ENCODE peak calls at places on chromosomes 7 and 10, in eight cellular contexts. T is HCT116, V is prostate gland, F is psoas muscle, J is fibroblast of lung, B is mammary epithelial cell, G is RWPE1, K is H9. L is an unnamed sample.

GRCh38 chr10:86863443-86863842 is 94.0 kb downstream of the MMRN2 start:
- DNase-seq in V (no peak), G (no peak), T (no peak), J (no peak), F (peak), K (no peak), B (no peak), L (no peak)

GRCh38 chr10:87925570-87925969 is 62.1 kb downstream of the PTEN start:
- DNase-seq in F (no peak), B (peak), V (no peak), G (no peak), K (no peak), T (no peak), J (peak), L (no peak)

GRCh38 chr7:101546308-101546936 is 82.7 kb downstream of the MYL10 start:
- DNase-seq in T (no peak), V (no peak), G (no peak), K (peak), J (no peak), F (no peak), B (no peak), L (no peak)

GRCh38 chr10:921471-922414 is 9.8 kb downstream of the LARP4B start:
- DNase-seq in F (no peak), T (no peak), G (peak), K (no peak), J (peak), V (no peak), B (peak), L (no peak)

GRCh38 chr7:45224832-45225231 is 67.2 kb downstream of the RAMP3 start:
- DNase-seq in V (no peak), J (no peak), G (no peak), B (no peak), F (no peak), K (no peak), T (no peak), L (no peak)

GRCh38 chr10:124212702-124213101 is 119.3 kb upstream of the CHST15 start:
- DNase-seq in V (no peak), K (no peak), J (no peak), T (no peak), F (no peak), G (no peak), B (no peak), L (no peak)

GRCh38 chr10:103776878-103777591 is 78.3 kb downstream of the SH3PXD2A start:
- DNase-seq in F (peak), T (no peak), V (no peak), K (no peak), B (peak), G (no peak), J (peak), L (no peak)

GRCh38 chr7:129308047-129308446 is 83.2 kb downstream of the AHCYL2 start:
- DNase-seq in F (peak), B (peak), G (peak), J (peak), K (no peak), T (no peak), V (peak), L (peak)

GRCh38 chr10:79052311-79053080 is 16.3 kb upstream of the ZMIZ1 start:
- DNase-seq in J (no peak), K (no peak), V (no peak), T (no peak), F (peak), G (no peak), B (no peak), L (no peak)

GRCh38 chr10:3763852-3764625 is 21.0 kb downstream of the KLF6 start:
- DNase-seq in K (no peak), V (no peak), F (no peak), J (peak), B (peak), T (no peak), G (no peak), L (peak)

GRCh38 chr10:103492655-103493261 is 747 bp upstream of the NEURL1 start:
- DNase-seq in F (no peak), G (no peak), V (no peak), B (no peak), K (no peak), J (no peak), T (no peak), L (no peak)

GRCh38 chr7:133830081-133830480 is 297.1 kb upstream of the LRGUK start:
- DNase-seq in K (no peak), T (no peak), G (no peak), B (no peak), V (no peak), F (no peak), J (no peak), L (no peak)

GRCh38 chr10:11742779-11743298 is 657 bp downstream of the ECHDC3 start:
- DNase-seq in T (no peak), V (no peak), K (no peak), F (peak), J (peak), G (no peak), B (no peak), L (no peak)

GRCh38 chr7:16721541-16721940 is 32.0 kb upstream of the TSPAN13 start:
- DNase-seq in J (no peak), V (no peak), G (no peak), B (no peak), K (no peak), T (no peak), F (no peak), L (no peak)

GRCh38 chr7:18610331-18610948 is 114.9 kb downstream of the HDAC9 start:
- DNase-seq in B (peak), K (peak), F (no peak), V (no peak), J (peak), T (peak), G (peak), L (peak)

GRCh38 chr7:92904292-92905131 is 68.1 kb upstream of the CDK6 start:
- DNase-seq in T (peak), B (peak), F (no peak), V (no peak), G (peak), J (peak), K (no peak), L (peak)

GRCh38 chr10:94097656-94098055 is 103.9 kb downstream of the PLCE1 start:
- DNase-seq in K (no peak), V (no peak), F (no peak), B (no peak), J (no peak), G (no peak), T (no peak), L (no peak)

GRCh38 chr7:102456327-102456726 is 8.3 kb downstream of the ALKBH4 start:
- DNase-seq in J (peak), F (no peak), T (peak), V (no peak), K (no peak), B (no peak), G (peak), L (no peak)

GRCh38 chr10:45000138-45000763 is 472 bp upstream of the ZNF22 start:
- DNase-seq in G (no peak), J (peak), K (no peak), T (no peak), B (no peak), F (peak), V (no peak), L (no peak)

GRCh38 chr10:131774618-131775443 is 126.0 kb upstream of the PPP2R2D start:
- DNase-seq in J (no peak), G (no peak), F (no peak), K (peak), B (no peak), T (no peak), V (no peak), L (no peak)

GRCh38 chr10:5291501-5292195 is 73.1 kb upstream of the UCN3 start:
- DNase-seq in V (no peak), T (peak), J (peak), B (peak), G (peak), K (no peak), F (peak), L (peak)

GRCh38 chr10:127910464-127910770 is 3.5 kb downstream of the PTPRE start:
- DNase-seq in V (no peak), G (no peak), B (no peak), J (peak), K (no peak), F (no peak), T (no peak), L (no peak)

GRCh38 chr7:65251851-65252620 is 121.6 kb upstream of the ZNF92 start:
- DNase-seq in V (peak), J (peak), G (peak), F (peak), T (peak), K (peak), B (peak), L (no peak)

GRCh38 chr7:57198801-57199200 is 66.6 kb upstream of the ZNF479 start:
- DNase-seq in G (no peak), T (no peak), B (no peak), F (no peak), K (no peak), V (no peak), J (no peak), L (no peak)

GRCh38 chr7:120873367-120873766 is 15.4 kb upstream of the TSPAN12 start:
- DNase-seq in G (no peak), J (no peak), T (no peak), K (no peak), B (no peak), V (no peak), F (no peak), L (no peak)

GRCh38 chr10:63657812-63658211 is 136.6 kb downstream of the REEP3 start:
- DNase-seq in B (no peak), V (no peak), F (no peak), G (no peak), K (no peak), T (no peak), J (no peak), L (no peak)

GRCh38 chr7:138822867-138823535 is 25.0 kb upstream of the ATP6V0A4 start:
- DNase-seq in V (no peak), F (no peak), T (no peak), G (no peak), J (no peak), K (no peak), B (no peak), L (no peak)

GRCh38 chr10:133310789-133311188 is 2.1 kb downstream of the ZNF511 start:
- DNase-seq in V (no peak), F (no peak), J (no peak), B (no peak), G (no peak), K (no peak), T (no peak), L (no peak)

GRCh38 chr7:153504288-153505075 is 547.7 kb upstream of the DPP6 start:
- DNase-seq in F (no peak), K (no peak), B (no peak), J (no peak), T (no peak), V (no peak), G (no peak), L (no peak)

GRCh38 chr10:79123547-79123963 is 54.8 kb downstream of the ZMIZ1 start:
- DNase-seq in J (no peak), T (no peak), G (no peak), F (peak), B (no peak), K (no peak), V (no peak), L (no peak)

DNA sequence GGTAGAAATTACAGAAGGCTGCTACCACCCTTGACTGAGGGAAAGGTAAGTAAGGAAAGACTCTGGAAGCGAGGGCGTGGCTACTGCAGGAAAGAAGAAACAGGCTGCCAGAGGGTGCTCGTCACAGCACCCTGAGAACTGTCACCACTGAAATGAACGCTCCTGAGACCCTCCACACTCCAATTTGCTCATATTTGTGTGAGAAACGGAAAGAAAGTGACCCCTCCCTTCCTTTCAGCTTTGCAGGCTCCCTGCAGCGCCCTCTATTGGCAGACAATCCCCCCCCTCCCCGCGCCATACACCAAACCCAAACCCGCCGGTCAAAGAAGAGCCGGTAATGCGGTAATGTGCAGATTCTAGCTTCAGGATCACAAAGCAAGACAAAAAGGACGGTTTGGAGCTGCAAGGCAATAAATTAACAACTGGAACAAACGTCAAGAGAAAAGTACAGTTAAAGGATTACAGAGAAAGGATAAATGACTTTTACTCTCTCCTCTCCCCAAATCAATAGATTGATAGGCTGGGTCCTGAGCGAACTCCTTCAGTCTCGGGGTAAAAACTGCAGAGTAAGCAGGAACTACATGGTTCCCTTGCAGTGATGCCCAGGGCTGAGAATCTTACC is 47.7 kb downstream of the STEAP1B start:
- DNase-seq in G (peak), T (peak), J (peak), B (no peak), K (peak), V (peak), F (peak), L (no peak)
- TF ChIP-seq CTCF in G (peak), T (peak), J (peak), B (peak), K (peak), V (peak), F (peak), L (peak)

DNA sequence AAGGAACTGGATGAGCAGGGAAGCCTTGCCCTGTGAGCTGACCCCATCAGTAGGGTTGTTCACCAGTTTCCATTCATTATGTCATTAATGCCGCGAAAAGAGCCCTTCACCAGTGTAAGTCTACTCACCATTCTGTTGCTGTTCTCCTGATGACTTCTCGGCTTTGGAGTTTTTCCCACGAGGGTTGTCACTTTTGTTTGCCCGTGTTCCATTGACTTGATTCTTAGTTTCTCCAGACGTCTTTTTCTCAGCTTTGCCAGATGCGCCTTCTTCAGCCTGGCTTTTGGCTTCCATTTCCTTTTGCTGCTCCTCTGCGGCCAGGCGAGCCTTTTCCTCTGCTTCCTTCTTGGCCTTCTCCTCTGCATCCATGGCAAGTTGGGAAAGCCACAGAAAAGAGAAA is 128.8 kb downstream of the PPP1R17 start:
- DNase-seq in F (no peak), K (no peak), T (no peak), G (no peak), J (no peak), B (no peak), V (no peak), L (peak)
- H3K27ac ChIP-seq in F (no peak), K (no peak), T (no peak), G (no peak), J (no peak), B (no peak), V (no peak), L (no peak)

GRCh38 chr7:131538791-131539179 is 17.6 kb downstream of the PODXL start:
- DNase-seq in G (no peak), B (no peak), K (no peak), J (no peak), T (no peak), V (no peak), F (peak), L (no peak)

GRCh38 chr7:131538071-131538790 is 18.2 kb downstream of the PODXL start:
- DNase-seq in V (no peak), B (no peak), K (no peak), F (no peak), T (peak), J (no peak), G (peak), L (peak)

GRCh38 chr7:131543298-131543697 is 13.1 kb downstream of the PODXL start:
- DNase-seq in J (no peak), F (no peak), B (no peak), K (no peak), T (no peak), G (no peak), V (no peak), L (no peak)

GRCh38 chr7:131537581-131537980 is 18.8 kb downstream of the PODXL start:
- DNase-seq in J (no peak), T (no peak), G (no peak), K (no peak), F (no peak), V (no peak), B (no peak), L (no peak)

GRCh38 chr7:131540491-131541162 is 15.8 kb downstream of the PODXL start:
- DNase-seq in G (no peak), V (no peak), T (no peak), F (no peak), K (no peak), B (no peak), J (no peak), L (no peak)
- TF ChIP-seq CTCF in G (no peak), V (no peak), T (no peak), F (peak), K (peak), B (no peak), J (peak), L (no peak)

GRCh38 chr7:145863-146262 is 46.5 kb upstream of the FAM20C start:
- DNase-seq in V (no peak), F (no peak), G (no peak), K (no peak), T (no peak), B (no peak), J (no peak), L (no peak)

GRCh38 chr7:143145-143751 is 49.1 kb upstream of the FAM20C start:
- DNase-seq in T (no peak), B (no peak), K (no peak), V (no peak), J (no peak), G (no peak), F (no peak), L (no peak)

GRCh38 chr7:143811-144453 is 48.4 kb upstream of the FAM20C start:
- DNase-seq in K (no peak), B (no peak), J (no peak), T (no peak), V (no peak), G (no peak), F (no peak), L (no peak)

GRCh38 chr7:142248-142955 is 50.0 kb upstream of the FAM20C start:
- DNase-seq in V (peak), F (no peak), J (peak), T (no peak), K (no peak), G (no peak), B (no peak), L (no peak)

GRCh38 chr7:144454-144826 is 47.9 kb upstream of the FAM20C start:
- DNase-seq in F (no peak), B (no peak), J (no peak), V (no peak), G (no peak), T (no peak), K (no peak), L (no peak)
- H3K27ac ChIP-seq in F (no peak), B (no peak), J (no peak), V (no peak), G (no peak), T (no peak), K (no peak), L (no peak)

DNA sequence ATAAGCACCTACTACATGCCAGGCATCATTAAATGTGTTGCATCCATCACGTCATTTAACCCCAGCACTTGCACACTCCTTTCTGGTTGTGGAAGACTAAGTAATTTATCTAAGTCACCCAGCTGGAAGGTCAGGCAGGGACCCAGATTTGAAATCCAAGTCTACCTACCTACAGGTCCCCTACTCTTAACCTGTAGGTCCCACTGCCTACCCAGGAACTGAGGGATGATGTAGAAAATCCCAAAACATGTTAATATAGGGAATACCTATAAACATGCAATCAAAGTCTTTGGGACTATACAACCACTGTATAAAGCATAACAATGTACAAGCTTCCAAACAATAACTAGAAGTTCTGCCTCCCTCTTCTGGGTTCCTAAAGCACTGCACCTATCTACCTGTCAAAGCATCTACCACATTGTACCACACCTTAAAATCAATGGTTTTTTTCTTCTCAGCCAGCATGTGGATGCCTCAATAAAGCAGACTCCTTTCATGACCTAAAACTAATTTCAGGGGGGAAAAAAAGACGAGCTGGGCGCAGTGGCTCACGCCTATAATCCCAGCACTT is 5.6 kb downstream of the IL6 start:
- DNase-seq in K (no peak), B (peak), V (no peak), J (peak), T (peak), F (no peak), G (peak), L (peak)
- TF ChIP-seq CTCF in K (peak), B (peak), V (no peak), J (peak), T (peak), F (peak), G (peak), L (peak)

DNA sequence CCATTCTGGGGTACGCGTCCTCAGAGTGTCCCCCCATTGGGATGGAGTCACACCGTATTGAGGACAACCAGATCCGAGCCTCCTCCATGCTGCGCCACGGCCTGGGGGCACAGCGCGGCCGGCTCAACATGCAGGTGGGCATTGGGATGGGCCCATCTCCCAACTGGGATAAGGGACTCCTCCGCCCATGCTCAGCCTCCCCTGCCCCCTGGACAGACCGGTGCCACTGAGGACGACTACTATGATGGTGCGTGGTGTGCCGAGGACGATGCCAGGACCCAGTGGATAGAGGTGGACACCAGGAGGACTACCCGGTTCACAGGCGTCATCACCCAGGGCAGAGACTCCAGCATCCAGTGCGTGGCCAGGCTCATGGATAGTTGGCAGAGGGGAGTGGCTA is 5.8 kb downstream of the AEBP1 start:
- DNase-seq in G (no peak), K (no peak), F (no peak), J (no peak), V (no peak), T (no peak), B (no peak), L (no peak)
- H3K27ac ChIP-seq in G (no peak), K (no peak), F (no peak), J (no peak), V (no peak), T (no peak), B (no peak), L (no peak)

DNA sequence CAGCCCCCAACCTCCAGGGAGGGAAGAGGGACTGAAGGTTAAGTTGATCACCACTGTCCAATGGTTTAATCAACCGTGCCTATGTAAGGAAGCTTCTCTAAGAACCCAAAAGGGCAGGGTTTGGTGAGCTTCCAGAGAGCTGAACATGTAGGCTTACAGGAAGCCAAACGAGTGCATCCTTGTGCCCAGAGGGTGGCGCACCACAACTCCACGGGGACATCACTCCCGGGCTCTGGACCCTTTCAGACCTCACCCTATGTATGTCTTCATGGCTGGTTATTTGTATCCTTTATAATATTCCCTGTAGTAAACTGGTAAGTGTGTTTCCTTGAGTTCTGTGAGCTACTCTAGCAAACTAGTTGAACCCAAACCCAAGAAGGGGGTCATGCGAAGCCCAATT is 11.5 kb upstream of the NFKB2 start:
- DNase-seq in K (peak), J (peak), F (no peak), V (no peak), B (no peak), T (no peak), G (no peak), L (no peak)
- TF ChIP-seq CTCF in K (peak), J (peak), F (no peak), V (no peak), B (peak), T (peak), G (no peak), L (peak)

GRCh38 chr10:50629495-50630122 is 5.9 kb upstream of the SGMS1 start:
- DNase-seq in T (no peak), F (no peak), V (no peak), G (no peak), B (peak), K (no peak), J (no peak), L (no peak)
- H3K27ac ChIP-seq in T (no peak), F (no peak), V (no peak), G (no peak), B (no peak), K (no peak), J (no peak), L (no peak)

L was measured in foreskin keratinocyte.